ENCODE peak calls at places on chromosomes 4 and X, in seven cellular contexts. R is IMR-90, F is neuronal stem cell, P is mesendoderm, W is trophoblast cell, J is H1, Z is H9. D is an unnamed sample.

GRCh38 chr4:127313767-127314166 is 319.0 kb upstream of the INTU start:
- DNase-seq in R (no peak), F (no peak), P (no peak), W (no peak), J (no peak), Z (no peak), D (no peak)

GRCh38 chrX:33171071-33171470 is 40.3 kb downstream of the DMD start:
- DNase-seq in R (no peak), F (no peak), P (no peak), W (no peak), J (no peak), Z (no peak), D (no peak)

GRCh38 chrX:107766470-107767140 is 9.0 kb downstream of the TSC22D3 start:
- DNase-seq in R (peak), F (no peak), P (peak), W (peak), J (no peak), Z (no peak), D (peak)

GRCh38 chrX:44596277-44596676 is 53.6 kb upstream of the FUNDC1 start:
- DNase-seq in R (no peak), F (no peak), P (no peak), W (no peak), J (no peak), Z (no peak), D (no peak)

GRCh38 chrX:139798701-139799100 is 90.7 kb upstream of the MCF2 start:
- DNase-seq in R (no peak), F (no peak), P (no peak), W (no peak), J (no peak), Z (no peak), D (no peak)

GRCh38 chr4:158197194-158197593 is 13.1 kb upstream of the TMEM144 start:
- DNase-seq in R (no peak), F (no peak), P (no peak), W (no peak), J (no peak), Z (no peak), D (no peak)

GRCh38 chr4:123478859-123479345 is 82.3 kb downstream of the SPRY1 start:
- DNase-seq in R (peak), F (no peak), P (no peak), W (peak), J (no peak), Z (no peak), D (peak)

GRCh38 chr4:165506780-165507305 is 128.0 kb downstream of the CPE start:
- DNase-seq in R (no peak), F (no peak), P (no peak), W (no peak), J (no peak), Z (no peak), D (peak)

GRCh38 chr4:139734201-139734874 is 68.7 kb downstream of the MGST2 start:
- DNase-seq in R (peak), F (no peak), P (peak), W (peak), J (no peak), Z (no peak), D (peak)

GRCh38 chrX:63513825-63514574 is 162.9 kb upstream of the SPIN4 start:
- DNase-seq in R (peak), F (no peak), P (no peak), W (peak), J (no peak), Z (no peak), D (no peak)

GRCh38 chrX:53084863-53085262 is 2.7 kb downstream of the TSPYL2 start:
- DNase-seq in R (no peak), F (no peak), P (no peak), W (peak), J (no peak), Z (no peak), D (no peak)

GRCh38 chr4:113849771-113850170 is 88.2 kb upstream of the CAMK2D start:
- DNase-seq in R (peak), F (no peak), P (no peak), W (no peak), J (no peak), Z (no peak), D (no peak)

GRCh38 chrX:134377537-134377936 is 82.4 kb upstream of the HPRT1 start:
- DNase-seq in R (peak), F (no peak), P (peak), W (no peak), J (no peak), Z (no peak), D (peak)

GRCh38 chr4:40976343-40976742 is 226.6 kb downstream of the NSUN7 start:
- DNase-seq in R (peak), F (peak), P (peak), W (peak), J (no peak), Z (no peak), D (peak)

GRCh38 chrX:134484039-134484438 is 24.1 kb downstream of the HPRT1 start:
- DNase-seq in R (peak), F (peak), P (peak), W (peak), J (no peak), Z (no peak), D (peak)

GRCh38 chr4:109985993-109986640 is 73.4 kb downstream of the EGF start:
- DNase-seq in R (no peak), F (no peak), P (no peak), W (no peak), J (no peak), Z (no peak), D (no peak)

GRCh38 chr4:74640111-74640903 is 154.0 kb downstream of the BTC start:
- DNase-seq in R (peak), F (no peak), P (no peak), W (no peak), J (no peak), Z (no peak), D (peak)

GRCh38 chr4:126986828-126987227 is 645.9 kb upstream of the INTU start:
- DNase-seq in R (peak), F (no peak), P (peak), W (no peak), J (no peak), Z (no peak), D (peak)

GRCh38 chr4:155164705-155165104 is 43.7 kb upstream of the NPY2R start:
- DNase-seq in R (no peak), F (peak), P (no peak), W (no peak), J (no peak), Z (no peak), D (no peak)

GRCh38 chr4:110978761-110979160 is 355.9 kb upstream of the PITX2 start:
- DNase-seq in R (no peak), F (no peak), P (no peak), W (no peak), J (no peak), Z (no peak), D (no peak)

GRCh38 chrX:45749375-45749774 is 548.7 kb upstream of the DIPK2B start:
- DNase-seq in R (no peak), F (no peak), P (no peak), W (no peak), J (no peak), Z (no peak), D (peak)

GRCh38 chr4:78811034-78811433 is 34.9 kb downstream of the BMP2K start:
- DNase-seq in R (peak), F (no peak), P (peak), W (peak), J (no peak), Z (no peak), D (peak)

GRCh38 chrX:8728932-8729331 is 3.0 kb downstream of the ANOS1 start:
- DNase-seq in R (no peak), F (no peak), P (no peak), W (peak), J (no peak), Z (no peak), D (no peak)

GRCh38 chrX:37976153-37976552 is 30.2 kb upstream of the SYTL5 start:
- DNase-seq in R (peak), F (no peak), P (no peak), W (peak), J (no peak), Z (no peak), D (peak)
- H3K23ac ChIP-seq in R (no peak), F (no peak), P (no peak), W (no peak), J (no peak), Z (no peak), D (no peak)

DNA sequence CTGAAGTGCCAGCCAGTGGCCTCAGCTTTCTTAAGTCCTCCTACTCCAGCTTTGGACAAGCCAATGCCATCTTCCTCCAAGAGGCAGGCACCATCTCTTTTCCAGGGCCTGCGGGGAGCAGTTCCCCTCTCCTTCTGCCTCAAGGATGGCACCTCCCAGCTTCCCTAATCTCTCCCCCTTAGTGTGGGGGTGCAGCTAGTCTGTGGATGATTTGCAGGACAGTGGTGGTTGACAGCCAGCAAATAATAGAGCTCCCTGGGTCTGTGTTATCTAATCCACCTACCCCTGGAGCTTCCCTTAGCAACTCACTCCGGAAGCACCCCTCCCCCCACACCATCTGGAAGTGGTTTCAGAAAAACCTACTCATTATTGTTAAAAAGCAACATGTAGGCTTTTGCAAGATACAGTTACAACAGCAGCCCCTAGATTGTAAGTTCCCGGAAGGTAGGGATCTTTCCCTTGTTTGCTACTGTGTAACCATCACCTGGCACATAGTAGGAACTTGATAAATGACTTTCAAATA is 247.1 kb downstream of the BCOR start:
- DNase-seq in R (peak), F (no peak), P (peak), W (no peak), J (no peak), Z (no peak), D (peak)
- H3K23ac ChIP-seq in R (no peak), F (no peak), P (no peak), W (no peak), J (no peak), Z (no peak), D (no peak)

GRCh38 chr4:148114436-148114835 is 327.8 kb downstream of the NR3C2 start:
- DNase-seq in R (no peak), F (no peak), P (no peak), W (no peak), J (no peak), Z (no peak), D (no peak)

GRCh38 chr4:148109216-148109615 is 333.0 kb downstream of the NR3C2 start:
- DNase-seq in R (no peak), F (no peak), P (no peak), W (no peak), J (no peak), Z (no peak), D (no peak)

GRCh38 chr4:148110169-148110568 is 332.0 kb downstream of the NR3C2 start:
- DNase-seq in R (no peak), F (no peak), P (no peak), W (no peak), J (no peak), Z (no peak), D (no peak)

GRCh38 chr4:148108776-148109175 is 333.4 kb downstream of the NR3C2 start:
- DNase-seq in R (no peak), F (no peak), P (no peak), W (no peak), J (no peak), Z (no peak), D (no peak)

DNA sequence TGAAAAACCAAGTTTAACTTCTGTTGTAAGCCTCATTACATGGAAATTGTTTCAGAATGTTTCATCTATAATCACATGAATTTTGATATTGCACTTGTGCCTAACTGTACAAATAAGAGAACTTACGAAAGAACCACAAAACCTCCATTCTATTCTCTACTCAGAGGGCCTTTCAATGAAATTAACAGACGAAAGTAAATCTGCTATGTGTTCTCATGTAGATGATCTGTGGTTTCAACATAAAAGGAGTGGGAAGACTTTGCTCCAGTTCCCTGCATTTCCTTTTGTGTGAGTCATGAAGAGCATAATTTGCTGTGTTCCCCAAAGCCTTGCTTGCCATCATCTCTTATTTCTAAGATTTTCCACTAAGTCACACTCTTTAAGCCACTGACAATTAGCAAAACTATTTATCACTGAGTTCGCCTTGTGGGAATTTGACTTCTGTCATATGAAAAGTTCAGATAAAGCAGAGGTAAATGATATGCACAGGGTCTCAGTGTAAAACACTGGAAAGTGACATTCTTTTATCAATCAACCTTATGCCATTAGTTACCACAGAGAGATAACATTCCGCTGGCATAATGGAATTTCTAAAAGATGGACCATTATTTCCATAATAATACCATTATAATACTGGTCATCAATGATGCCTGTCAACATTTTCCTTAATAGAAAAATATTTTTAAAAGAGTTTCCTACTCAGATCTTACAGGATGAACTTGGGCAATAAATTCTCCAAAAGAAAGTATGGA is 329.8 kb downstream of the NR3C2 start:
- DNase-seq in R (peak), F (no peak), P (peak), W (no peak), J (no peak), Z (no peak), D (peak)
- H3K23ac ChIP-seq in R (no peak), F (no peak), P (no peak), W (no peak), J (no peak), Z (no peak), D (no peak)

GRCh38 chrX:10972731-10973130 is 138.4 kb upstream of the HCCS start:
- DNase-seq in R (peak), F (no peak), P (no peak), W (no peak), J (no peak), Z (no peak), D (no peak)
- H3K23ac ChIP-seq in R (no peak), F (no peak), P (no peak), W (no peak), J (no peak), Z (no peak), D (no peak)

DNA sequence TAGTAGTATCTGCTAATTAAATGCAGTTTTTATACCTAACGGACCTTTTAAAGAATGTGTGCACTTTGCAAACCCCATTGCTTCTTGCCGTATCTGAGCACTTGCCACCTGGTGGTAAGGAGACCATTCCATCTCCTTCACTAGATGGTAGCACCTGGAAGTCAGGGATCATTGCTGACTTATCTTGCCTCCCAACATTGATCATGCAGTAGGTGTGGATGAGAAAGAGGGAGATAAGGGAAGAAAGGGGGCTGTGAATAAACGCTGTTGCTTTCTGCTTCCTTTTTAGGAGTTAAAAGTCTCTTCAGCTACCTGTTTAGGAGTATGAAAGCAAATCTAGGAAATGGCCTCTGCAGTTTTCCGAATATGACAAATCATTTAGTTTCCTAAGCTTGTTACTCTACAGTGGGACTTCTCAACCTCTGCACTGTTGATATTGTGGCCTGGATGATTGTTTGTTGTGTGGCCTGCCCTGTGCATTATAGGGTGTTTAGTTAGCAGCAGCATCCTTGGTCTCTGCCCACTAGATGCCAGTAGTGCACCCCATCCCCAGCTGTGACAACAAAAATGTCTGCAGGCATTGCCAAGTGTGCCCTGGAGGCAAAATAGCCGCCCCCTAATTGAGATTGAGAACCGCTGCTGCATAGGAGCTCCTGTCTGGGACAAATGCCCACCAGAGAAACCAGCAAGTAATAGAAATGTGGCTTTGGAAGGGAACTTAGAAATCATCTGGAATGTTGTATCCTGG is 38.8 kb downstream of the GAB1 start:
- DNase-seq in R (no peak), F (no peak), P (peak), W (peak), J (no peak), Z (peak), D (peak)
- H3K23ac ChIP-seq in R (no peak), F (no peak), P (no peak), W (no peak), J (no peak), Z (no peak), D (no peak)

GRCh38 chrX:125394449-125394848 is 74.8 kb downstream of the TEX13C start:
- DNase-seq in R (no peak), F (no peak), P (peak), W (peak), J (no peak), Z (no peak), D (no peak)
- H3K23ac ChIP-seq in R (no peak), F (no peak), P (no peak), W (no peak), J (no peak), Z (no peak), D (no peak)

GRCh38 chrX:68834371-68835103 is 5.7 kb downstream of the EFNB1 start:
- DNase-seq in R (no peak), F (no peak), P (no peak), W (no peak), J (peak), Z (peak), D (no peak)

GRCh38 chrX:68835104-68835442 is 6.3 kb downstream of the EFNB1 start:
- DNase-seq in R (no peak), F (no peak), P (no peak), W (no peak), J (peak), Z (no peak), D (no peak)

GRCh38 chrX:68835468-68835867 is 6.6 kb downstream of the EFNB1 start:
- DNase-seq in R (no peak), F (no peak), P (no peak), W (no peak), J (peak), Z (peak), D (no peak)

GRCh38 chrX:68838571-68838910 is 9.7 kb downstream of the EFNB1 start:
- DNase-seq in R (no peak), F (no peak), P (no peak), W (no peak), J (no peak), Z (no peak), D (no peak)

DNA sequence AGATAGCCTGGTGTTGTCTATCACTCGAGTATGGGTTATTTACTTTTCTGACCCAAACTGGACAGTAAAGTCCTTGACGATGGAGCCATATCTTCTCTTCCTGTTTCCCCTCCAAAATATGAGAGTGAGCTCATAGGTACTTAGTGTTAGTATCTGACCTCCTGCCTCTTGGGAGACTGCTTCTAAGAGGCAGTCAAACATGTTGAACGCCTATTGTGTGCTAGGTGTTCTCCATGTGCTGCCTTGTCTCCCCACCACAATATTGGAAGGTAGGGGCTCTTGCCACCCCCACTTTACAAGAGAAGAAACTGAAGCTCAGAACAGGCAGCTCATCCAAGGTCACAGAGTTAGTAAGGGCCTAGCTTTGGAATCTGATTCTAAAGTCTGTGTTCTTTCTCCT is 8.3 kb downstream of the EFNB1 start:
- DNase-seq in R (no peak), F (no peak), P (no peak), W (no peak), J (no peak), Z (no peak), D (no peak)
- H3K23ac ChIP-seq in R (no peak), F (no peak), P (no peak), W (no peak), J (no peak), Z (no peak), D (no peak)

GRCh38 chrX:124023838-124024238 is 62.3 kb downstream of the STAG2 start:
- DNase-seq in R (peak), F (no peak), P (no peak), W (peak), J (no peak), Z (no peak), D (peak)
- H3K23ac ChIP-seq in R (no peak), F (no peak), P (no peak), W (no peak), J (no peak), Z (no peak), D (no peak)

GRCh38 chr4:95428216-95429085 is 120.3 kb downstream of the UNC5C start:
- DNase-seq in R (no peak), F (peak), P (no peak), W (no peak), J (no peak), Z (no peak), D (peak)
- H3K23ac ChIP-seq in R (no peak), F (no peak), P (no peak), W (no peak), J (no peak), Z (no peak), D (no peak)

D was measured in mesenchymal stem cell.